ENCODE peak calls at places on chromosome 3, in four cellular contexts. I is posterior cingulate gyrus, Z is NCI-H1105 treated with DMSO at 0.1 percent for 48 hours, B is stomach. V is an unnamed sample.
A peak's percentile ranks its signal among the peaks of the same experiment; 100 is the strongest.

GRCh38 chr3:124759666-124760401 is 29.6 kb downstream of the UMPS start:
- DNase-seq in I (no peak), Z (no peak), B (no peak), V (no peak)

GRCh38 chr3:7447197-7447769 is 586.4 kb downstream of the GRM7 start:
- DNase-seq in Z (no peak), B (no peak), I (no peak), V (no peak)

GRCh38 chr3:46717447-46718231 is at the start of gene PRSS50:
- DNase-seq in I (no peak), B (peak; percentile 21), Z (no peak), V (peak; percentile 48)

GRCh38 chr3:126104742-126105605 is 21.1 kb upstream of the SLC41A3 start:
- DNase-seq in B (no peak), Z (no peak), I (peak; percentile 43), V (no peak)

GRCh38 chr3:139303216-139303615 is 40.6 kb upstream of the MRPS22 start:
- DNase-seq in B (no peak), Z (no peak), I (no peak), V (no peak)

GRCh38 chr3:72114773-72115172 is 329.8 kb upstream of the PROK2 start:
- DNase-seq in I (no peak), Z (no peak), B (no peak), V (no peak)

GRCh38 chr3:10145685-10146084 is 4.1 kb downstream of the VHL start:
- DNase-seq in I (no peak), Z (no peak), B (no peak), V (no peak)

GRCh38 chr3:50124363-50125226 is 30.5 kb upstream of the SEMA3F start:
- DNase-seq in I (peak; percentile 67), Z (no peak), B (no peak), V (no peak)

GRCh38 chr3:159835126-159835525 is 153.5 kb upstream of the IL12A start:
- DNase-seq in B (no peak), Z (no peak), I (no peak), V (no peak)

GRCh38 chr3:33006571-33007286 is 55.3 kb downstream of the CCR4 start:
- DNase-seq in I (no peak), B (no peak), Z (no peak), V (peak; percentile 31)

GRCh38 chr3:10457560-10457959 is 47.8 kb downstream of the ATP2B2 start:
- DNase-seq in B (no peak), I (no peak), Z (no peak), V (no peak)

GRCh38 chr3:52468336-52468735 is 12.9 kb downstream of the NISCH start:
- DNase-seq in Z (no peak), B (no peak), I (no peak), V (no peak)

V was measured in activated naive CD8-positive, alpha-beta T cell treated with anti-CD3 and anti-CD28 coated beads, Interleukin-2, amount 50 U/mL, for 24 hours.